ENCODE peak calls at places on chromosomes 12 and 14, in four cellular contexts. One of them, this sample, is unnamed.

GRCh38 chr14:34693228-34693939 is 21.0 kb downstream of the CFL2 start:
- DNase-seq in PC-3: peak; percentile 32
- DNase-seq in tibial nerve: no peak
- DNase-seq in pancreas: peak; percentile 53
- DNase-seq in this sample: no peak

GRCh38 chr12:123250471-123251383 is 17.5 kb downstream of the MTRFR start:
- DNase-seq in PC-3: peak; percentile 89
- DNase-seq in tibial nerve: no peak
- DNase-seq in pancreas: peak; percentile 72
- DNase-seq in this sample: no peak

GRCh38 chr12:112728909-112729308 is 62.6 kb upstream of the RPH3A start:
- DNase-seq in PC-3: no peak
- DNase-seq in tibial nerve: no peak
- DNase-seq in pancreas: no peak
- DNase-seq in this sample: no peak

GRCh38 chr12:52323001-52323400 is 1.8 kb upstream of the KRT83 start:
- DNase-seq in PC-3: no peak
- DNase-seq in tibial nerve: no peak
- DNase-seq in pancreas: no peak
- DNase-seq in this sample: no peak

GRCh38 chr12:21551811-21552469 is 25.8 kb downstream of the SPX start:
- DNase-seq in PC-3: no peak
- DNase-seq in tibial nerve: no peak
- DNase-seq in pancreas: no peak
- DNase-seq in this sample: no peak

GRCh38 chr14:90140298-90140955 is 78.6 kb downstream of the KCNK13 start:
- DNase-seq in PC-3: peak; percentile 59
- DNase-seq in tibial nerve: no peak
- DNase-seq in pancreas: no peak
- DNase-seq in this sample: no peak

GRCh38 chr12:11685716-11686115 is 36.2 kb downstream of the ETV6 start:
- DNase-seq in PC-3: no peak
- DNase-seq in tibial nerve: no peak
- DNase-seq in pancreas: no peak
- DNase-seq in this sample: no peak

GRCh38 chr12:93572712-93573551 is 457 bp downstream of the SOCS2 start:
- DNase-seq in PC-3: peak; percentile 46
- DNase-seq in tibial nerve: no peak
- DNase-seq in pancreas: no peak
- DNase-seq in this sample: no peak

GRCh38 chr14:21526672-21527319 is 650 bp upstream of the SALL2 start:
- DNase-seq in PC-3: no peak
- DNase-seq in tibial nerve: no peak
- DNase-seq in pancreas: no peak
- DNase-seq in this sample: no peak

GRCh38 chr12:132786192-132786591 is 24.6 kb upstream of the ANKLE2 start:
- DNase-seq in PC-3: no peak
- DNase-seq in tibial nerve: no peak
- DNase-seq in pancreas: no peak
- DNase-seq in this sample: no peak

GRCh38 chr12:93179792-93180191 is 197.9 kb upstream of the NUDT4 start:
- DNase-seq in PC-3: no peak
- DNase-seq in tibial nerve: no peak
- DNase-seq in pancreas: no peak
- DNase-seq in this sample: no peak

GRCh38 chr12:62292761-62293446 is 32.7 kb downstream of the USP15 start:
- DNase-seq in PC-3: no peak
- DNase-seq in tibial nerve: no peak
- DNase-seq in pancreas: no peak
- DNase-seq in this sample: no peak

GRCh38 chr12:69708649-69709048 is 9.5 kb upstream of the BEST3 start:
- DNase-seq in PC-3: peak; percentile 19
- DNase-seq in tibial nerve: no peak
- DNase-seq in pancreas: no peak
- DNase-seq in this sample: no peak

GRCh38 chr12:19222566-19222965 is 93.0 kb downstream of the PLEKHA5 start:
- DNase-seq in PC-3: no peak
- DNase-seq in tibial nerve: no peak
- DNase-seq in pancreas: no peak
- DNase-seq in this sample: no peak

GRCh38 chr14:90287791-90288190 is 31.4 kb downstream of the PSMC1 start:
- DNase-seq in PC-3: no peak
- DNase-seq in tibial nerve: no peak
- DNase-seq in pancreas: no peak
- DNase-seq in this sample: no peak

GRCh38 chr14:90678846-90679362 is 137.3 kb downstream of the TTC7B start:
- DNase-seq in PC-3: no peak
- DNase-seq in tibial nerve: no peak
- DNase-seq in pancreas: no peak
- DNase-seq in this sample: no peak

GRCh38 chr14:60161176-60162107 is 3.8 kb downstream of the DHRS7 start:
- DNase-seq in PC-3: peak; percentile 51
- DNase-seq in tibial nerve: no peak
- DNase-seq in pancreas: no peak
- DNase-seq in this sample: no peak

GRCh38 chr14:56487090-56487667 is 92.4 kb upstream of the TMEM260 start:
- DNase-seq in PC-3: peak; percentile 68
- DNase-seq in tibial nerve: no peak
- DNase-seq in pancreas: no peak
- DNase-seq in this sample: no peak

GRCh38 chr12:56152756-56153137 is 360 bp downstream of the MYL6B start:
- DNase-seq in PC-3: no peak
- DNase-seq in tibial nerve: no peak
- DNase-seq in pancreas: no peak
- DNase-seq in this sample: no peak

GRCh38 chr14:90658541-90658967 is 157.7 kb downstream of the TTC7B start:
- DNase-seq in PC-3: peak; percentile 75
- DNase-seq in tibial nerve: no peak
- DNase-seq in pancreas: no peak
- DNase-seq in this sample: no peak

GRCh38 chr14:95388699-95389098 is 69.0 kb upstream of the CLMN start:
- DNase-seq in PC-3: peak; percentile 34
- DNase-seq in tibial nerve: no peak
- DNase-seq in pancreas: no peak
- DNase-seq in this sample: no peak

GRCh38 chr14:70333289-70333688 is 26.2 kb downstream of the COX16 start:
- DNase-seq in PC-3: no peak
- DNase-seq in tibial nerve: no peak
- DNase-seq in pancreas: no peak
- DNase-seq in this sample: no peak

GRCh38 chr12:100789146-100789545 is 5.4 kb upstream of the ANO4 start:
- DNase-seq in PC-3: peak; percentile 8
- DNase-seq in tibial nerve: no peak
- DNase-seq in pancreas: no peak
- DNase-seq in this sample: no peak

GRCh38 chr12:49253033-49253623 is 11.8 kb upstream of the TUBA1C start:
- DNase-seq in PC-3: no peak
- DNase-seq in tibial nerve: no peak
- DNase-seq in pancreas: no peak
- DNase-seq in this sample: no peak

GRCh38 chr12:58509116-58509885 is 411.0 kb downstream of the LRIG3 start:
- DNase-seq in PC-3: peak; percentile 91
- DNase-seq in tibial nerve: no peak
- DNase-seq in pancreas: no peak
- DNase-seq in this sample: no peak

GRCh38 chr12:43576162-43576561 is 24.2 kb upstream of the ADAMTS20 start:
- DNase-seq in PC-3: no peak
- DNase-seq in tibial nerve: no peak
- DNase-seq in pancreas: no peak
- DNase-seq in this sample: no peak

GRCh38 chr12:6538420-6539275 is 4.3 kb downstream of the GAPDH start:
- DNase-seq in PC-3: peak; percentile 16
- DNase-seq in tibial nerve: no peak
- DNase-seq in pancreas: no peak
- DNase-seq in this sample: no peak

GRCh38 chr12:5456025-5456424 is 24.1 kb downstream of the NTF3 start:
- DNase-seq in PC-3: no peak
- DNase-seq in tibial nerve: no peak
- DNase-seq in pancreas: no peak
- DNase-seq in this sample: no peak

GRCh38 chr14:26444745-26445144 is 153.1 kb downstream of the NOVA1 start:
- DNase-seq in PC-3: peak; percentile 52
- DNase-seq in tibial nerve: no peak
- DNase-seq in pancreas: no peak
- DNase-seq in this sample: no peak

GRCh38 chr14:49586673-49587460 is 687 bp upstream of the RPS29 start:
- DNase-seq in PC-3: peak; percentile 91
- DNase-seq in tibial nerve: no peak
- DNase-seq in pancreas: peak; percentile 32
- DNase-seq in this sample: peak; percentile 59

GRCh38 chr12:5480218-5480952 is 48.5 kb downstream of the NTF3 start:
- DNase-seq in PC-3: no peak
- DNase-seq in tibial nerve: no peak
- DNase-seq in pancreas: no peak
- DNase-seq in this sample: no peak

GRCh38 chr14:32378284-32378683 is 49.2 kb downstream of the AKAP6 start:
- DNase-seq in PC-3: no peak
- DNase-seq in tibial nerve: no peak
- DNase-seq in pancreas: no peak
- DNase-seq in this sample: no peak

GRCh38 chr12:57473392-57473791 is 6.3 kb downstream of the ARHGAP9 start:
- DNase-seq in PC-3: no peak
- DNase-seq in tibial nerve: no peak
- DNase-seq in pancreas: no peak
- DNase-seq in this sample: no peak

GRCh38 chr14:55386037-55386798 is 25.4 kb downstream of the ATG14 start:
- DNase-seq in PC-3: no peak
- DNase-seq in tibial nerve: no peak
- DNase-seq in pancreas: no peak
- DNase-seq in this sample: no peak

GRCh38 chr12:47881826-47882427 is 22.9 kb downstream of the VDR start:
- DNase-seq in PC-3: peak; percentile 60
- DNase-seq in tibial nerve: no peak
- DNase-seq in pancreas: no peak
- DNase-seq in this sample: no peak
- H3K4me3 ChIP-seq in PC-3: no peak overlapping the region
- H3K4me3 ChIP-seq in tibial nerve: no peak overlapping the region
- H3K4me3 ChIP-seq in pancreas: no peak overlapping the region
- H3K4me3 ChIP-seq in this sample: no peak overlapping the region

DNA sequence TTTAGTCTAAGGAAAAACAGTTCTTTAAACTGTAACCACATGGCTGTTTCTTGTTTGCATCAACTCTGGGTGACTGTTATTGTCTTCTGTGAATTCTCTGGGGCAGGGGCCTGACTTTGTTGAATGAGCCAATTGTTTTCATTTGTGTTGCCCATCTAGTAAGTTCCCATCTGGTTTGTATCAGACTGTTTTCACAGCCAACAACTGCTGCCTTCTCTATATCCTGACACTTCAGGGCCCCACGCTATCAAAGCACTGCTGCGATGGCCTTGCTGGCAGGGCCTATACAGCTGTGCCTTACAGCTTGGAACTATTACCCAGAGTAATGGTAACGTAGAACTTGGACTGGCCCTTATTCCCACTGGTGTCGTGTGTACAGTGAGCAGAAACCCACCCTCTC is 104.3 kb upstream of the DACT1 start:
- DNase-seq in PC-3: no peak
- DNase-seq in tibial nerve: no peak
- DNase-seq in pancreas: no peak
- DNase-seq in this sample: no peak
- H3K27ac ChIP-seq in PC-3: no peak overlapping the region
- H3K27ac ChIP-seq in tibial nerve: peak overlapping the region; percentile 3
- H3K27ac ChIP-seq in pancreas: peak overlapping the region; percentile 31
- H3K27ac ChIP-seq in this sample: no peak overlapping the region

GRCh38 chr14:68210729-68211299 is 391.2 kb downstream of the RAD51B start:
- DNase-seq in PC-3: peak; percentile 78
- DNase-seq in tibial nerve: no peak
- DNase-seq in pancreas: no peak
- DNase-seq in this sample: peak; percentile 40
- H3K4me3 ChIP-seq in PC-3: peak overlapping the region; percentile 41
- H3K4me3 ChIP-seq in tibial nerve: no peak overlapping the region
- H3K4me3 ChIP-seq in pancreas: no peak overlapping the region
- H3K4me3 ChIP-seq in this sample: peak overlapping the region; percentile 59

DNA sequence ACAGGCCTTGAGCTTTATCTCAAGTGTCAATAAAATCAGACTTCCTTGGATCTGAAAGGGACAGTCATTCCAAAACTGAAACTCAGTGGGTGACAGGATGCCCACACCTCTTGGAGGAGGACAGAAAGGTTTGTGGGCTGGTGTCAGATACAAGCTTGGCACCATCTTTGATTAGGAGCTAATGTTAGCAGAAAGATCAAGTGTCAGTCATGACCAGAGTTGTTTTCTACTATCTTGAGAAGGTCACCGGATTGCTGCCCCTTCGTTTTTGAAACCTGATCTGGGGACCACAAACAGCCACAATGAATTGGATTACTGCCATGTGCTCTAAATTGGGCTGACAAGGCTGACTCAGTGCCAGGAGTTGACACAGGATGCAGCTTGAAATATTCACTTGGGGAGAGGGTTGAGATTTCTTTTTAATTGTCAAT is 88.3 kb downstream of the OTOGL start:
- DNase-seq in PC-3: peak; percentile 67
- DNase-seq in tibial nerve: no peak
- DNase-seq in pancreas: no peak
- DNase-seq in this sample: no peak
- H3K27ac ChIP-seq in PC-3: peak overlapping the region; percentile 53
- H3K27ac ChIP-seq in tibial nerve: peak overlapping the region; percentile 89
- H3K27ac ChIP-seq in pancreas: no peak overlapping the region
- H3K27ac ChIP-seq in this sample: no peak overlapping the region